ENCODE peak calls at places on chromosomes 11 and 22, in five cellular contexts. T, E, C, G and X are unnamed samples. For H3K27me3, the result is how much of the 10 kb centered on the place peaks cover.

GRCh38 chr11:1392111-1392510 is 2.4 kb downstream of the BRSK2 start:
- DNase-seq in T (no peak), E (no peak), C (no peak), G (no peak), X (no peak)

GRCh38 chr11:118923721-118924587 is 1.8 kb downstream of the BCL9L start:
- DNase-seq in T (peak), E (peak), C (no peak), G (no peak), X (peak)

GRCh38 chr22:35947794-35948425 is 80.7 kb downstream of the RBFOX2 start:
- DNase-seq in T (no peak), E (no peak), C (no peak), G (no peak), X (no peak)

GRCh38 chr11:86477495-86478155 is 102.9 kb downstream of the CCDC81 start:
- DNase-seq in T (no peak), E (no peak), C (no peak), G (no peak), X (no peak)

GRCh38 chr11:96761451-96761850 is 371.6 kb downstream of the JRKL start:
- DNase-seq in T (no peak), E (no peak), C (no peak), G (no peak), X (no peak)

GRCh38 chr22:19038164-19038546 is 84.1 kb downstream of the DGCR2 start:
- DNase-seq in T (no peak), E (no peak), C (no peak), G (no peak), X (no peak)

GRCh38 chr11:19117760-19118097 is 761 bp downstream of the ZDHHC13 start:
- DNase-seq in T (no peak), E (no peak), C (no peak), G (no peak), X (no peak)

GRCh38 chr11:87137711-87138110 is 100.0 kb downstream of the TMEM135 start:
- DNase-seq in T (no peak), E (no peak), C (no peak), G (no peak), X (no peak)

GRCh38 chr11:73838443-73839122 is 38.1 kb downstream of the COA4 start:
- DNase-seq in T (no peak), E (no peak), C (no peak), G (no peak), X (no peak)

GRCh38 chr11:83249972-83250593 is 36.1 kb downstream of the CCDC90B start:
- DNase-seq in T (peak), E (no peak), C (no peak), G (peak), X (no peak)

GRCh38 chr11:31509017-31509411 is 408 bp downstream of the IMMP1L start:
- DNase-seq in T (peak), E (no peak), C (no peak), G (no peak), X (no peak)

GRCh38 chr11:34633990-34634725 is 13.3 kb downstream of the EHF start:
- DNase-seq in T (no peak), E (no peak), C (no peak), G (peak), X (no peak)

GRCh38 chr11:8392166-8392565 is 128.5 kb upstream of the LMO1 start:
- DNase-seq in T (no peak), E (no peak), C (no peak), G (no peak), X (no peak)

GRCh38 chr11:119540370-119541125 is 117.6 kb upstream of the THY1 start:
- DNase-seq in T (no peak), E (no peak), C (no peak), G (no peak), X (no peak)

GRCh38 chr22:42171417-42171816 is 40.8 kb upstream of the CYP2D6 start:
- DNase-seq in T (no peak), E (no peak), C (no peak), G (no peak), X (no peak)
- H3K27ac ChIP-seq in T (no peak), E (no peak), C (no peak), G (no peak), X (no peak)

GRCh38 chr11:61610905-61611304 is 30.0 kb upstream of the SYT7 start:
- DNase-seq in T (no peak), E (no peak), C (no peak), G (no peak), X (no peak)
- H3K27me3 ChIP-seq in T (under half), E (under half), C (under half), G (half or more), X (under half)

DNA sequence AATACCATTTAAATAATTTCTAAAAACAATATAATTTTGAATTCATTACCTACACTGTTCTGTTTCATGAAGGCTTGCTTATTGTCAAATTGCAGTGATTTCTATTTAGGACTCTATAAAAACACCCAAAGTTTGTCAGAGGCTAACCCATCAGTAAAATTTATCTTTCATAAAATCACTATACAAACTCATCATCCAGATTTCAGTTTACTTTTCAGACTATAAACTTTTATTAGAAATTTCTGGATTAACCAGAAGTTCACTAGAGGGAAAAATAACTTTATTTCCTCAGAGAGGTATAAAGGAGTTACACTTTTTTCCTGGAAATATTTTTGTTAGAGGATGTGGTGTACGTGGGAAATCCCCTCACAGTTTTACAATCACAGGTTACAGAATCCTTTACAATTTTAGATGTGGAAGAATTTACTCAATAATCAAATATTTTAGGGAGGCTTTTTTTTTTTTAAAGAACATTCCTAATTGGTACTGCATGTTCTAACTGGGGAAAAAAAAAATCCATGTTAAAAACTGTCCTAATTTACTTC is 176.7 kb downstream of the SWAP70 start:
- DNase-seq in T (no peak), E (no peak), C (no peak), G (no peak), X (no peak)
- H3K27ac ChIP-seq in T (no peak), E (no peak), C (no peak), G (no peak), X (no peak)

DNA sequence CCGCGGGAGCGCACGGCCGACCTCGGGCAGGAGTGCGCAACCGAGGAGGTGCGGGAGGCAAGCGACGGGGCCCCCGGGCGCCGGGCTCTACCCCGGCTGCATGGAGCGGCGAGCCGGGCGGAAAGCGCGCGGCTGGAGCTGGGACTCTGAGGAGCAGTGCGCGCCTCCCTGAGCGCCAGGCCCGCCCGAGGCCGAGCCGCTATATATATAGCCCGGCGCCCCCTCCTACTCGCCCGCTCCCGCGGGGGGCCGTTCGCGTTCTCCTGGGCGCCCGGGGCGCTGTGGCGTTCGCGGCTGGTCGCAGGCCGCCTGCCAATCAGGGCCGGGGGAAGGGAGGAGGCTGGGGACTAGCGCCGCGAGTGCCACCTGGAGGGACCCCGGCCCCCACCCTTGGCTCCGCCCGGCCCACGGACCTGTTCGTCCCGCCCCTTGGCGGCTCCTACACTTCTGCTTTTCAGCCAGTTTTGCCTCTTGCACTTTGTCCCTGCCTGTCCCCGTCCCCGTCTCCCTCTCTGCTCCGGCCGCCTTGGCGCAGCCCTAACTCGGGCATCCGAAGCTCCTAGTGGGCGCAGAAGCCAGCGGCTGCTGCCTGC is at the start of gene FGF4:
- DNase-seq in T (no peak), E (no peak), C (no peak), G (no peak), X (no peak)
- H3K27me3 ChIP-seq in T (under half), E (under half), C (under half), G (half or more), X (under half)

GRCh38 chr11:10502770-10503169 is 38.2 kb downstream of the RNF141 start:
- DNase-seq in T (no peak), E (no peak), C (no peak), G (no peak), X (no peak)

GRCh38 chr11:10503777-10504176 is 37.2 kb downstream of the RNF141 start:
- DNase-seq in T (no peak), E (no peak), C (no peak), G (no peak), X (no peak)

GRCh38 chr11:10502065-10502680 is 38.8 kb downstream of the RNF141 start:
- DNase-seq in T (no peak), E (no peak), C (no peak), G (no peak), X (no peak)

GRCh38 chr11:10504490-10504889 is 36.5 kb downstream of the RNF141 start:
- DNase-seq in T (no peak), E (no peak), C (no peak), G (no peak), X (no peak)

GRCh38 chr11:10503217-10503616 is 37.8 kb downstream of the RNF141 start:
- DNase-seq in T (no peak), E (no peak), C (no peak), G (no peak), X (no peak)
- H3K27ac ChIP-seq in T (no peak), E (no peak), C (no peak), G (no peak), X (no peak)

GRCh38 chr11:14112721-14113120 is 150.2 kb downstream of the SPON1 start:
- DNase-seq in T (no peak), E (no peak), C (no peak), G (no peak), X (no peak)

GRCh38 chr11:14110629-14111028 is 148.1 kb downstream of the SPON1 start:
- DNase-seq in T (no peak), E (no peak), C (no peak), G (no peak), X (no peak)

GRCh38 chr11:14105446-14105845 is 142.9 kb downstream of the SPON1 start:
- DNase-seq in T (no peak), E (no peak), C (no peak), G (no peak), X (no peak)

GRCh38 chr11:14107071-14107470 is 144.5 kb downstream of the SPON1 start:
- DNase-seq in T (no peak), E (no peak), C (no peak), G (no peak), X (no peak)

DNA sequence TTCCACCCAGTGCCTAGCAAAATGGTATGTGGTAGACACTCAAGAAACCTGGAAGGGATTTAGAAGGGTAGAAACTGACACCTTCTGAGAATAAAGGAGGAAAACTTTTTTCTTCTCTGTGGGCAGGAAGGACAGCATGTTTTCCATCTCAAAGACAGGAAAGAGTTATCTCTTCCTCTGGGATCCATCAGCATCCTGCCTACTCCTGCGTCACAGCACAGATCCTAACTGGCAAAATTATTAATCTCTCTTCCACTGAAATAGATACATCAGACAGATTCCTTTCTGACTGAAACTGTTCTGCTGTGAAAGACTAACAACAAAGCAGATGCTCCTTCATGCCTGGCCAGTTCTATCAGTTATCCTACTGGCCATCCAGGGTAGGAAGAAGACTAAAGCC is 147.2 kb downstream of the SPON1 start:
- DNase-seq in T (no peak), E (no peak), C (no peak), G (no peak), X (no peak)
- H3K27me3 ChIP-seq in T (under half), E (under half), C (under half), G (under half), X (under half)

GRCh38 chr11:67025750-67026149 is 2.8 kb downstream of the SYT12 start:
- DNase-seq in T (no peak), E (no peak), C (no peak), G (no peak), X (no peak)

GRCh38 chr11:67024966-67025365 is 2.0 kb downstream of the SYT12 start:
- DNase-seq in T (no peak), E (no peak), C (no peak), G (no peak), X (no peak)

GRCh38 chr11:67022961-67023956 is at the start of gene SYT12:
- DNase-seq in T (no peak), E (no peak), C (no peak), G (no peak), X (no peak)

GRCh38 chr11:67023957-67024353 is 1.0 kb downstream of the SYT12 start:
- DNase-seq in T (no peak), E (no peak), C (no peak), G (no peak), X (no peak)

GRCh38 chr11:67024410-67024809 is 1.5 kb downstream of the SYT12 start:
- DNase-seq in T (peak), E (peak), C (no peak), G (peak), X (peak)
- H3K27ac ChIP-seq in T (no peak), E (no peak), C (no peak), G (no peak), X (no peak)

DNA sequence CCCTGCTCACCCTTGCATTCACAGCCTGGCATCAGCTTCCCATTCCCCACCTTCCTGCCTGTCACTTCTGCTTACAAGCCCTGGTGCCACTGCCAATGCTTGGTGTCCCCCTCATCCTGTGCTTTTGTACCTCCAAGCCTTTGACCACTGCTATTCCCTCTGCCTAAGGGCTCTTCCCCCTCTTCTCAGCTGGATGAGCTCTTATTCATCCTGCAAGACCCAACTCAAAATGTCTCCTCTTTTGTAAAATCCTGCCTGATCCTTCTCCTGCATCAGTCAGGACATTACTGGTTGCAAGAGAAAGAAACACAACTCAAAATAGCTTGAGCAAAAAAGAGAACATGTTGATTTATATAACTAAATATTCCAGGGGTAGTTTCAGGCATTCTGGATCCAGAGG is 66.9 kb upstream of the TCF20 start:
- DNase-seq in T (no peak), E (no peak), C (no peak), G (no peak), X (no peak)
- H3K27me3 ChIP-seq in T (under half), E (under half), C (under half), G (half or more), X (under half)